ENCODE peak calls at places on chromosomes 13 and 19, in six cellular contexts. Z is OCI-LY7, L is GM04504, W is GM03348, Y is anterior cingulate cortex, H is astrocyte of the cerebellum. J is an unnamed sample.

GRCh38 chr13:77325371-77325941 is 1.4 kb downstream of the MYCBP2 start:
- DNase-seq in Z (peak; percentile 47), L (no peak), W (no peak), Y (no peak), H (no peak), J (no peak)

GRCh38 chr19:1445932-1446712 is 3.8 kb upstream of the APC2 start:
- DNase-seq in Z (no peak), L (no peak), W (peak; percentile 80), Y (peak; percentile 18), H (no peak), J (no peak)

GRCh38 chr13:99604636-99605035 is 103.4 kb downstream of the TM9SF2 start:
- DNase-seq in Z (no peak), L (no peak), W (no peak), Y (no peak), H (no peak), J (no peak)

GRCh38 chr13:110696776-110697175 is 9.1 kb downstream of the CARS2 start:
- DNase-seq in Z (no peak), L (no peak), W (no peak), Y (no peak), H (no peak), J (no peak)

GRCh38 chr13:20475927-20476691 is 49.5 kb downstream of the CRYL1 start:
- DNase-seq in Z (no peak), L (no peak), W (no peak), Y (no peak), H (no peak), J (no peak)

GRCh38 chr13:38350114-38350617 is 515 bp downstream of the UFM1 start:
- DNase-seq in Z (peak; percentile 41), L (peak; percentile 37), W (peak; percentile 54), Y (no peak), H (peak; percentile 28), J (peak; percentile 5)

GRCh38 chr13:43289458-43290255 is 266.3 kb downstream of the DNAJC15 start:
- DNase-seq in Z (no peak), L (no peak), W (no peak), Y (no peak), H (no peak), J (no peak)

GRCh38 chr13:74929436-74929835 is 552.5 kb downstream of the TBC1D4 start:
- DNase-seq in Z (no peak), L (no peak), W (no peak), Y (no peak), H (no peak), J (no peak)

GRCh38 chr13:87280139-87280538 is 391.0 kb upstream of the SLITRK5 start:
- DNase-seq in Z (no peak), L (no peak), W (no peak), Y (no peak), H (no peak), J (no peak)